ENCODE peak calls at places on chromosomes 6 and 20, in seven cellular contexts. One of them, this sample, is unnamed.

GRCh38 chr6:130810307-130811030 is 16.7 kb upstream of the SMLR1 start:
- DNase-seq in body of pancreas: no peak
- DNase-seq in Karpas-422: no peak
- DNase-seq in adrenal gland: no peak
- DNase-seq in CD4-positive, CD25-positive, alpha-beta regulatory T cell: no peak
- DNase-seq in upper lobe of right lung: no peak
- DNase-seq in fibroblast of lung: peak; percentile 46
- DNase-seq in this sample: no peak

GRCh38 chr20:32360333-32360634 is 2.2 kb downstream of the ASXL1 start:
- DNase-seq in body of pancreas: no peak
- DNase-seq in Karpas-422: no peak
- DNase-seq in adrenal gland: no peak
- DNase-seq in CD4-positive, CD25-positive, alpha-beta regulatory T cell: no peak
- DNase-seq in upper lobe of right lung: no peak
- DNase-seq in fibroblast of lung: no peak
- DNase-seq in this sample: no peak

GRCh38 chr6:157461000-157461915 is 80.3 kb downstream of the ZDHHC14 start:
- DNase-seq in body of pancreas: peak; percentile 89
- DNase-seq in Karpas-422: peak; percentile 52
- DNase-seq in adrenal gland: no peak
- DNase-seq in CD4-positive, CD25-positive, alpha-beta regulatory T cell: no peak
- DNase-seq in upper lobe of right lung: no peak
- DNase-seq in fibroblast of lung: no peak
- DNase-seq in this sample: no peak

GRCh38 chr6:71414486-71414885 is 125.9 kb downstream of the OGFRL1 start:
- DNase-seq in body of pancreas: no peak
- DNase-seq in Karpas-422: no peak
- DNase-seq in adrenal gland: no peak
- DNase-seq in CD4-positive, CD25-positive, alpha-beta regulatory T cell: no peak
- DNase-seq in upper lobe of right lung: no peak
- DNase-seq in fibroblast of lung: no peak
- DNase-seq in this sample: no peak

GRCh38 chr20:51029963-51030930 is 7.3 kb upstream of the KCNG1 start:
- DNase-seq in body of pancreas: no peak
- DNase-seq in Karpas-422: no peak
- DNase-seq in adrenal gland: no peak
- DNase-seq in CD4-positive, CD25-positive, alpha-beta regulatory T cell: no peak
- DNase-seq in upper lobe of right lung: no peak
- DNase-seq in fibroblast of lung: peak; percentile 72
- DNase-seq in this sample: no peak

GRCh38 chr6:109722564-109723254 is 31.6 kb downstream of the FIG4 start:
- DNase-seq in body of pancreas: no peak
- DNase-seq in Karpas-422: no peak
- DNase-seq in adrenal gland: no peak
- DNase-seq in CD4-positive, CD25-positive, alpha-beta regulatory T cell: no peak
- DNase-seq in upper lobe of right lung: no peak
- DNase-seq in fibroblast of lung: no peak
- DNase-seq in this sample: no peak

GRCh38 chr6:92756912-92757311 is 662.4 kb downstream of the EPHA7 start:
- DNase-seq in body of pancreas: no peak
- DNase-seq in Karpas-422: no peak
- DNase-seq in adrenal gland: no peak
- DNase-seq in CD4-positive, CD25-positive, alpha-beta regulatory T cell: no peak
- DNase-seq in upper lobe of right lung: no peak
- DNase-seq in fibroblast of lung: peak; percentile 78
- DNase-seq in this sample: no peak

GRCh38 chr20:57451759-57452661 is 60.8 kb downstream of the RBM38 start:
- DNase-seq in body of pancreas: no peak
- DNase-seq in Karpas-422: peak; percentile 71
- DNase-seq in adrenal gland: no peak
- DNase-seq in CD4-positive, CD25-positive, alpha-beta regulatory T cell: peak; percentile 48
- DNase-seq in upper lobe of right lung: no peak
- DNase-seq in fibroblast of lung: no peak
- DNase-seq in this sample: no peak

GRCh38 chr20:3067139-3068009 is 4.0 kb upstream of the OXT start:
- DNase-seq in body of pancreas: no peak
- DNase-seq in Karpas-422: no peak
- DNase-seq in adrenal gland: no peak
- DNase-seq in CD4-positive, CD25-positive, alpha-beta regulatory T cell: no peak
- DNase-seq in upper lobe of right lung: no peak
- DNase-seq in fibroblast of lung: no peak
- DNase-seq in this sample: peak; percentile 39

GRCh38 chr6:106872044-106872443 is 102.5 kb downstream of the CD24 start:
- DNase-seq in body of pancreas: no peak
- DNase-seq in Karpas-422: no peak
- DNase-seq in adrenal gland: no peak
- DNase-seq in CD4-positive, CD25-positive, alpha-beta regulatory T cell: no peak
- DNase-seq in upper lobe of right lung: no peak
- DNase-seq in fibroblast of lung: no peak
- DNase-seq in this sample: no peak

GRCh38 chr6:144543006-144543871 is 258.1 kb downstream of the UTRN start:
- DNase-seq in body of pancreas: no peak
- DNase-seq in Karpas-422: no peak
- DNase-seq in adrenal gland: peak; percentile 26
- DNase-seq in CD4-positive, CD25-positive, alpha-beta regulatory T cell: no peak
- DNase-seq in upper lobe of right lung: no peak
- DNase-seq in fibroblast of lung: peak; percentile 13
- DNase-seq in this sample: no peak

GRCh38 chr20:40954521-40955165 is 74.0 kb upstream of the TOP1 start:
- DNase-seq in body of pancreas: no peak
- DNase-seq in Karpas-422: no peak
- DNase-seq in adrenal gland: no peak
- DNase-seq in CD4-positive, CD25-positive, alpha-beta regulatory T cell: no peak
- DNase-seq in upper lobe of right lung: no peak
- DNase-seq in fibroblast of lung: no peak
- DNase-seq in this sample: no peak

GRCh38 chr6:77457720-77458349 is 5.5 kb downstream of the HTR1B start:
- DNase-seq in body of pancreas: peak; percentile 80
- DNase-seq in Karpas-422: peak; percentile 76
- DNase-seq in adrenal gland: peak; percentile 69
- DNase-seq in CD4-positive, CD25-positive, alpha-beta regulatory T cell: no peak
- DNase-seq in upper lobe of right lung: no peak
- DNase-seq in fibroblast of lung: peak; percentile 95
- DNase-seq in this sample: no peak

GRCh38 chr20:39338977-39339376 is 376.8 kb downstream of the DHX35 start:
- DNase-seq in body of pancreas: peak; percentile 11
- DNase-seq in Karpas-422: peak; percentile 95
- DNase-seq in adrenal gland: no peak
- DNase-seq in CD4-positive, CD25-positive, alpha-beta regulatory T cell: no peak
- DNase-seq in upper lobe of right lung: no peak
- DNase-seq in fibroblast of lung: no peak
- DNase-seq in this sample: no peak

GRCh38 chr6:25660512-25660911 is 8.5 kb downstream of the SCGN start:
- DNase-seq in body of pancreas: peak; percentile 20
- DNase-seq in Karpas-422: no peak
- DNase-seq in adrenal gland: peak; percentile 24
- DNase-seq in CD4-positive, CD25-positive, alpha-beta regulatory T cell: no peak
- DNase-seq in upper lobe of right lung: no peak
- DNase-seq in fibroblast of lung: peak; percentile 8
- DNase-seq in this sample: no peak

GRCh38 chr6:150939399-150939798 is 73.9 kb downstream of the MTHFD1L start:
- DNase-seq in body of pancreas: no peak
- DNase-seq in Karpas-422: no peak
- DNase-seq in adrenal gland: no peak
- DNase-seq in CD4-positive, CD25-positive, alpha-beta regulatory T cell: no peak
- DNase-seq in upper lobe of right lung: no peak
- DNase-seq in fibroblast of lung: no peak
- DNase-seq in this sample: no peak

GRCh38 chr20:20396794-20397193 is 28.9 kb downstream of the INSM1 start:
- DNase-seq in body of pancreas: no peak
- DNase-seq in Karpas-422: no peak
- DNase-seq in adrenal gland: no peak
- DNase-seq in CD4-positive, CD25-positive, alpha-beta regulatory T cell: no peak
- DNase-seq in upper lobe of right lung: no peak
- DNase-seq in fibroblast of lung: no peak
- DNase-seq in this sample: no peak

GRCh38 chr6:71258078-71258866 is 30.3 kb upstream of the OGFRL1 start:
- DNase-seq in body of pancreas: no peak
- DNase-seq in Karpas-422: no peak
- DNase-seq in adrenal gland: no peak
- DNase-seq in CD4-positive, CD25-positive, alpha-beta regulatory T cell: no peak
- DNase-seq in upper lobe of right lung: no peak
- DNase-seq in fibroblast of lung: no peak
- DNase-seq in this sample: no peak

GRCh38 chr6:81739230-81740195 is 13.0 kb downstream of the TENT5A start:
- DNase-seq in body of pancreas: no peak
- DNase-seq in Karpas-422: no peak
- DNase-seq in adrenal gland: no peak
- DNase-seq in CD4-positive, CD25-positive, alpha-beta regulatory T cell: no peak
- DNase-seq in upper lobe of right lung: no peak
- DNase-seq in fibroblast of lung: no peak
- DNase-seq in this sample: no peak

GRCh38 chr6:1767481-1768246 is 157.9 kb downstream of the FOXC1 start:
- DNase-seq in body of pancreas: peak; percentile 17
- DNase-seq in Karpas-422: no peak
- DNase-seq in adrenal gland: no peak
- DNase-seq in CD4-positive, CD25-positive, alpha-beta regulatory T cell: no peak
- DNase-seq in upper lobe of right lung: no peak
- DNase-seq in fibroblast of lung: peak; percentile 16
- DNase-seq in this sample: no peak

GRCh38 chr6:3868544-3868943 is 19.4 kb downstream of the FAM50B start:
- DNase-seq in body of pancreas: no peak
- DNase-seq in Karpas-422: no peak
- DNase-seq in adrenal gland: no peak
- DNase-seq in CD4-positive, CD25-positive, alpha-beta regulatory T cell: no peak
- DNase-seq in upper lobe of right lung: no peak
- DNase-seq in fibroblast of lung: peak; percentile 47
- DNase-seq in this sample: no peak

GRCh38 chr6:120569689-120570088 is 764.6 kb downstream of the TBC1D32 start:
- DNase-seq in body of pancreas: no peak
- DNase-seq in Karpas-422: no peak
- DNase-seq in adrenal gland: no peak
- DNase-seq in CD4-positive, CD25-positive, alpha-beta regulatory T cell: no peak
- DNase-seq in upper lobe of right lung: no peak
- DNase-seq in fibroblast of lung: no peak
- DNase-seq in this sample: no peak

GRCh38 chr20:9180480-9181257 is 111.8 kb downstream of the PLCB4 start:
- DNase-seq in body of pancreas: no peak
- DNase-seq in Karpas-422: no peak
- DNase-seq in adrenal gland: no peak
- DNase-seq in CD4-positive, CD25-positive, alpha-beta regulatory T cell: no peak
- DNase-seq in upper lobe of right lung: no peak
- DNase-seq in fibroblast of lung: no peak
- DNase-seq in this sample: no peak

GRCh38 chr6:170459451-170459850 is 93.7 kb downstream of the PSMB1 start:
- DNase-seq in body of pancreas: no peak
- DNase-seq in Karpas-422: peak; percentile 57
- DNase-seq in adrenal gland: no peak
- DNase-seq in CD4-positive, CD25-positive, alpha-beta regulatory T cell: no peak
- DNase-seq in upper lobe of right lung: peak; percentile 64
- DNase-seq in fibroblast of lung: peak; percentile 60
- DNase-seq in this sample: no peak

GRCh38 chr6:170166511-170167122 is 124.3 kb downstream of the DLL1 start:
- DNase-seq in body of pancreas: peak; percentile 46
- DNase-seq in Karpas-422: no peak
- DNase-seq in adrenal gland: no peak
- DNase-seq in CD4-positive, CD25-positive, alpha-beta regulatory T cell: no peak
- DNase-seq in upper lobe of right lung: peak; percentile 64
- DNase-seq in fibroblast of lung: no peak
- DNase-seq in this sample: peak; percentile 87

GRCh38 chr6:11227698-11228097 is 4.8 kb downstream of the NEDD9 start:
- DNase-seq in body of pancreas: no peak
- DNase-seq in Karpas-422: no peak
- DNase-seq in adrenal gland: no peak
- DNase-seq in CD4-positive, CD25-positive, alpha-beta regulatory T cell: no peak
- DNase-seq in upper lobe of right lung: no peak
- DNase-seq in fibroblast of lung: no peak
- DNase-seq in this sample: no peak
- H3K4me3 ChIP-seq in body of pancreas: no peak overlapping the region
- H3K4me3 ChIP-seq in Karpas-422: no peak overlapping the region
- H3K4me3 ChIP-seq in adrenal gland: no peak overlapping the region
- H3K4me3 ChIP-seq in CD4-positive, CD25-positive, alpha-beta regulatory T cell: no peak overlapping the region
- H3K4me3 ChIP-seq in upper lobe of right lung: peak overlapping the region; percentile 73
- H3K4me3 ChIP-seq in fibroblast of lung: no peak overlapping the region
- H3K4me3 ChIP-seq in this sample: no peak overlapping the region

GRCh38 chr6:100300221-100300736 is 164.4 kb downstream of the SIM1 start:
- DNase-seq in body of pancreas: no peak
- DNase-seq in Karpas-422: no peak
- DNase-seq in adrenal gland: no peak
- DNase-seq in CD4-positive, CD25-positive, alpha-beta regulatory T cell: no peak
- DNase-seq in upper lobe of right lung: no peak
- DNase-seq in fibroblast of lung: peak; percentile 87
- DNase-seq in this sample: no peak
- H3K27ac ChIP-seq in body of pancreas: no peak overlapping the region
- H3K27ac ChIP-seq in Karpas-422: no peak overlapping the region
- H3K27ac ChIP-seq in adrenal gland: no peak overlapping the region
- H3K27ac ChIP-seq in CD4-positive, CD25-positive, alpha-beta regulatory T cell: no peak overlapping the region
- H3K27ac ChIP-seq in upper lobe of right lung: no peak overlapping the region
- H3K27ac ChIP-seq in fibroblast of lung: peak overlapping the region; percentile 75
- H3K27ac ChIP-seq in this sample: no peak overlapping the region

GRCh38 chr6:79570802-79571367 is 33.7 kb upstream of the LCA5 start:
- DNase-seq in body of pancreas: no peak
- DNase-seq in Karpas-422: peak; percentile 79
- DNase-seq in adrenal gland: no peak
- DNase-seq in CD4-positive, CD25-positive, alpha-beta regulatory T cell: peak; percentile 16
- DNase-seq in upper lobe of right lung: no peak
- DNase-seq in fibroblast of lung: peak; percentile 71
- DNase-seq in this sample: no peak
- H3K4me3 ChIP-seq in body of pancreas: peak overlapping the region; percentile 2
- H3K4me3 ChIP-seq in Karpas-422: no peak overlapping the region
- H3K4me3 ChIP-seq in adrenal gland: no peak overlapping the region
- H3K4me3 ChIP-seq in CD4-positive, CD25-positive, alpha-beta regulatory T cell: no peak overlapping the region
- H3K4me3 ChIP-seq in upper lobe of right lung: peak overlapping the region; percentile 33
- H3K4me3 ChIP-seq in fibroblast of lung: peak overlapping the region; percentile 27
- H3K4me3 ChIP-seq in this sample: peak overlapping the region; percentile 66

GRCh38 chr6:50093116-50093937 is 43.6 kb upstream of the DEFB112 start:
- DNase-seq in body of pancreas: no peak
- DNase-seq in Karpas-422: no peak
- DNase-seq in adrenal gland: no peak
- DNase-seq in CD4-positive, CD25-positive, alpha-beta regulatory T cell: no peak
- DNase-seq in upper lobe of right lung: no peak
- DNase-seq in fibroblast of lung: no peak
- DNase-seq in this sample: no peak

GRCh38 chr6:50096267-50096666 is 46.5 kb upstream of the DEFB112 start:
- DNase-seq in body of pancreas: no peak
- DNase-seq in Karpas-422: no peak
- DNase-seq in adrenal gland: no peak
- DNase-seq in CD4-positive, CD25-positive, alpha-beta regulatory T cell: no peak
- DNase-seq in upper lobe of right lung: no peak
- DNase-seq in fibroblast of lung: peak; percentile 59
- DNase-seq in this sample: no peak

GRCh38 chr6:50098306-50098705 is 48.6 kb upstream of the DEFB112 start:
- DNase-seq in body of pancreas: no peak
- DNase-seq in Karpas-422: no peak
- DNase-seq in adrenal gland: no peak
- DNase-seq in CD4-positive, CD25-positive, alpha-beta regulatory T cell: no peak
- DNase-seq in upper lobe of right lung: no peak
- DNase-seq in fibroblast of lung: no peak
- DNase-seq in this sample: no peak

GRCh38 chr6:50091641-50092040 is 41.9 kb upstream of the DEFB112 start:
- DNase-seq in body of pancreas: no peak
- DNase-seq in Karpas-422: no peak
- DNase-seq in adrenal gland: no peak
- DNase-seq in CD4-positive, CD25-positive, alpha-beta regulatory T cell: no peak
- DNase-seq in upper lobe of right lung: no peak
- DNase-seq in fibroblast of lung: peak; percentile 77
- DNase-seq in this sample: no peak

DNA sequence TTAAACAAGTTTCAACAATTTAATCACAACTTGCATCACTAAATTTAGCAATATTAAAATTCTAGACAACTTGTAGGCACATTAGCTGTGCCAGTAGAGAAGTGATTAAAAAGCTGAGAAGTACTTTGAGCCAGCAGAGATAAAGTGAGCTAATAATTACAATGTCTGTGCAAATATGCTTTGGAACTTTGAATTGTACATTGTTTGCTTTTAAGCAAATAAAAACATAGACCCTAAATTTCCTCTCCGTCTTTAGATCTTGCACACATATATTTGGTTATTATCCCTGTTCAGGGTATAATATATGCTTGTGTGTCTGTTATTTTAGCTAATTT is 44.2 kb upstream of the DEFB112 start:
- DNase-seq in body of pancreas: no peak
- DNase-seq in Karpas-422: no peak
- DNase-seq in adrenal gland: no peak
- DNase-seq in CD4-positive, CD25-positive, alpha-beta regulatory T cell: no peak
- DNase-seq in upper lobe of right lung: no peak
- DNase-seq in fibroblast of lung: no peak
- DNase-seq in this sample: no peak
- H3K27ac ChIP-seq in body of pancreas: no peak overlapping the region
- H3K27ac ChIP-seq in Karpas-422: no peak overlapping the region
- H3K27ac ChIP-seq in adrenal gland: no peak overlapping the region
- H3K27ac ChIP-seq in CD4-positive, CD25-positive, alpha-beta regulatory T cell: no peak overlapping the region
- H3K27ac ChIP-seq in upper lobe of right lung: no peak overlapping the region
- H3K27ac ChIP-seq in fibroblast of lung: no peak overlapping the region
- H3K27ac ChIP-seq in this sample: no peak overlapping the region